ENCODE peak calls at places on chromosome 3, in six cellular contexts. B, F, J, P, H and D are unnamed samples.

GRCh38 chr3:125110876-125111480 is 55.2 kb upstream of the HEG1 start:
- DNase-seq in F (no peak), H (no peak), P (peak; percentile 11), B (no peak), J (no peak), D (no peak)

GRCh38 chr3:15633766-15634588 is 32.4 kb downstream of the BTD start:
- DNase-seq in J (no peak), B (no peak), H (no peak), F (peak; percentile 20), P (no peak), D (peak; percentile 47)

GRCh38 chr3:169243122-169243521 is 420.4 kb downstream of the MECOM start:
- DNase-seq in B (no peak), J (no peak), P (no peak), F (peak; percentile 39), H (no peak), D (peak; percentile 10)

GRCh38 chr3:11764931-11765363 is 81.7 kb downstream of the TAMM41 start:
- DNase-seq in J (no peak), B (no peak), P (no peak), H (peak; percentile 83), F (peak; percentile 65), D (peak; percentile 84)

GRCh38 chr3:134795776-134796312 is 784 bp downstream of the EPHB1 start:
- DNase-seq in B (peak; percentile 40), P (peak; percentile 81), H (no peak), F (peak; percentile 23), J (peak; percentile 44), D (peak; percentile 8)

GRCh38 chr3:125440559-125440955 is 65.4 kb upstream of the ZNF148 start:
- DNase-seq in B (no peak), F (no peak), P (peak; percentile 43), H (no peak), J (no peak), D (no peak)

GRCh38 chr3:98433764-98434163 is 29.2 kb upstream of the OR5K1 start:
- DNase-seq in P (no peak), J (no peak), B (no peak), H (no peak), F (no peak), D (no peak)

GRCh38 chr3:20057612-20058180 is 17.4 kb downstream of the KAT2B start:
- DNase-seq in J (no peak), B (no peak), P (no peak), H (no peak), F (no peak), D (no peak)

GRCh38 chr3:22089284-22089683 is 338.3 kb upstream of the ZNF385D start:
- DNase-seq in P (no peak), F (peak; percentile 11), J (peak; percentile 44), H (no peak), B (peak; percentile 12), D (peak; percentile 1)

GRCh38 chr3:161694682-161695586 is 198.3 kb downstream of the OTOL1 start:
- DNase-seq in J (no peak), B (no peak), F (no peak), H (no peak), P (no peak), D (no peak)

GRCh38 chr3:189459231-189459630 is 172.0 kb upstream of the TP63 start:
- DNase-seq in P (no peak), F (no peak), J (no peak), H (peak; percentile 3), B (no peak), D (no peak)

GRCh38 chr3:46082849-46083248 is 55.6 kb upstream of the XCR1 start:
- DNase-seq in P (no peak), F (no peak), J (no peak), H (peak; percentile 90), B (no peak), D (no peak)

GRCh38 chr3:3636815-3637214 is 162.4 kb upstream of the LRRN1 start:
- DNase-seq in H (peak; percentile 71), B (no peak), P (no peak), F (no peak), J (no peak), D (no peak)

GRCh38 chr3:171640520-171641412 is 169.5 kb downstream of the PLD1 start:
- DNase-seq in H (no peak), B (no peak), F (peak; percentile 64), P (no peak), J (peak; percentile 35), D (peak; percentile 56)

GRCh38 chr3:101940521-101940992 is 91.2 kb downstream of the NFKBIZ start:
- DNase-seq in J (peak; percentile 38), H (no peak), P (no peak), F (peak; percentile 98), B (peak; percentile 11), D (peak; percentile 98)

GRCh38 chr3:172939651-172940293 is 189.2 kb downstream of the ECT2 start:
- DNase-seq in F (no peak), H (no peak), B (no peak), P (no peak), J (no peak), D (no peak)

GRCh38 chr3:98807011-98807410 is 43.9 kb downstream of the ST3GAL6 start:
- DNase-seq in H (peak; percentile 71), J (no peak), B (no peak), P (no peak), F (no peak), D (peak; percentile 49)

GRCh38 chr3:80014576-80014975 is 246.8 kb upstream of the ROBO1 start:
- DNase-seq in J (no peak), F (no peak), B (no peak), H (peak; percentile 14), P (no peak), D (no peak)

GRCh38 chr3:126914226-126914625 is 68.7 kb upstream of the PLXNA1 start:
- DNase-seq in H (no peak), B (no peak), P (no peak), F (no peak), J (no peak), D (no peak)

GRCh38 chr3:169509780-169510179 is 153.7 kb downstream of the MECOM start:
- DNase-seq in J (no peak), P (no peak), H (no peak), F (no peak), B (no peak), D (no peak)

GRCh38 chr3:182490601-182491485 is 302.5 kb upstream of the ATP11B start:
- DNase-seq in P (no peak), F (peak; percentile 6), B (peak; percentile 41), H (peak; percentile 2), J (no peak), D (no peak)

GRCh38 chr3:37652851-37653250 is 208.8 kb upstream of the CTDSPL start:
- DNase-seq in B (no peak), J (no peak), H (no peak), F (no peak), P (peak; percentile 22), D (no peak)

GRCh38 chr3:98521897-98522537 is 685 bp downstream of the CLDND1 start:
- DNase-seq in P (no peak), F (peak; percentile 80), B (peak; percentile 26), H (peak; percentile 59), J (no peak), D (peak; percentile 68)

GRCh38 chr3:15284121-15284889 is 48.1 kb downstream of the SH3BP5 start:
- DNase-seq in J (no peak), B (no peak), F (no peak), P (no peak), H (no peak), D (no peak)

GRCh38 chr3:63279442-63279841 is 1.3 kb downstream of the SYNPR start:
- DNase-seq in P (no peak), F (no peak), H (no peak), J (no peak), B (no peak), D (no peak)

GRCh38 chr3:63274359-63274758 is 3.7 kb upstream of the SYNPR start:
- DNase-seq in B (no peak), J (no peak), H (no peak), P (no peak), F (no peak), D (no peak)

GRCh38 chr3:63279000-63279366 is 875 bp downstream of the SYNPR start:
- DNase-seq in H (no peak), P (peak; percentile 54), F (no peak), B (no peak), J (peak; percentile 38), D (no peak)

GRCh38 chr3:63278171-63278999 is at the start of gene SYNPR:
- DNase-seq in B (no peak), P (peak; percentile 77), F (no peak), H (no peak), J (peak; percentile 88), D (no peak)
- H3K4me2 ChIP-seq in B (peak within 1 kb of the TSS; percentile 96), P (peak within 1 kb of the TSS; percentile 91), F (no peak within 1 kb of the TSS), H (peak within 1 kb of the TSS; percentile 76), J (peak within 1 kb of the TSS; percentile 75), D (no peak within 1 kb of the TSS)

DNA sequence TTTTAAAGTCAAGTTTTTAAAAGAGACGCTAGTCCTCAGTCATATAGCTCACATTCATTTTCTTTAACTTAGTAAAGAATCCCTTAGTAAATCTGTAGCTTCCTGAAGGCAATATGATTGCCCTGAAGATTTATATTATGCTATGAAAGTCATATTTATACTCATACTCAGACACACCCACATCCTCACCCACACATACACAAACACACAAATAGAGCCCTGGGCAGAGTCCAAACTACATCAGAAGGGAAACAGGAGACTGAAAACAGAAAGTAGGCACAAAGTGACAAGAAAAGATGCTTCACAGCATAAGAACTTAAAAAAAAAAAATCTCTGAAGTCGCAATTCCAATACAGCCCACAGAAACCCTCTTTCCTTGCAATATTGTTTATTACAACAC is 1149.0 kb downstream of the SI start:
- DNase-seq in F (peak; percentile 5), J (no peak), B (no peak), P (no peak), H (no peak), D (no peak)
- H4K91ac ChIP-seq in F (no peak overlapping the region), J (no peak overlapping the region), B (no peak overlapping the region), P (no peak overlapping the region), H (no peak overlapping the region), D (no peak overlapping the region)

DNA sequence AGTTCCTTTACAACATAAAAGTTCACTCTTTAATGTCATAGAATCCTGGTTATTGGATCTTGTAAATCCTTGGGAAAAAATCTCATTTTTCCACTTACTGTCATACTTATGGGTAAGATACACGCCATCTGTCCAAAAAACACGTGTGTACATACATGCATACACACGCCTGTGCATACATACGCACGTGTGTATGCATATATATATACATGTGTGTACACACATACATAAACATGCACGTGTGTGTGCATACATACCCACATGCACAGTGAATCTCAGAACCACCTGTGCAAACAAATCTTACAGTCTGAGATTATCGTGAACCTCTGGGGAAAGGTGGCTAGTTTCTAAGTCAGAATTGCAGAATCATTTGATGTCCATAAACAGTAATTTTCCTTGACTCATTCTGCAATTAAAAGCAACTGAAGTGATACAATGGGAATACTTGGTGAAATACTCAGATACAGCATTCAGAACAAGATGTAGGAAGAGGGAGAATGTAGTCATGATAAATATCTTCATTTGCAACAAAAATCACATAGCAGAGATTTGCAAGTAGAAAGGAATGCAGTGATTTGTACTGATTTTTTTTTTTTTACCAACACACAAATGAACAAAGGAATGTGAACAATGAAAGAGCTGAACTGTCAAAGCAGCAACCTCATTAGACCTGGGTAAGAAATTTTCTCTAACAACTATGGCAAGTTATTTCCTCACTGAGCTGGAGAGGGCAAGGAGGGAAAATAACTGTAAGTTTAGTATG is 160.6 kb upstream of the POU1F1 start:
- DNase-seq in H (no peak), P (no peak), B (no peak), F (no peak), J (no peak), D (no peak)
- H3K4me2 ChIP-seq in H (no peak overlapping the region), P (no peak overlapping the region), B (no peak overlapping the region), F (no peak overlapping the region), J (no peak overlapping the region), D (no peak overlapping the region)

DNA sequence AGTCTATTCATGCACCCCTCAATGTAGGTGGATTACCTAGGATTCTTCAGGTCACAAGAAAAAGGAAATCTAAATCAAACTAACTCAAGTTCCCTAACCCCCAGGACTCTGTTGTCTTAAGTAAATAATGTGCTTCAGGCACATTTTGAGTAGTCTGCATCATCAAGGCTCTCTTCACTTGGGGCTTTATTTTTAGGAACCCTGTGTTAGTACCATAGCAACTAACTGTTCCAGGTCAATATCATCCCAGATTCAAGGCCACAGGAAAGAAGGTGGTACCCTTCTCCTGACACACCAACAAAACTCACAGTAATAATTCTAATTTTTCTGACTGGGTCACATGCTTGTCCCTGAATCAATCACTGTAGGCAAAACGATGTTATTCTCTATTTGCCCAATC is 218.1 kb downstream of the MAGI1 start:
- DNase-seq in P (no peak), F (no peak), J (no peak), H (no peak), B (no peak), D (no peak)
- H4K91ac ChIP-seq in P (no peak overlapping the region), F (no peak overlapping the region), J (no peak overlapping the region), H (no peak overlapping the region), B (no peak overlapping the region), D (no peak overlapping the region)